ENCODE peak calls at places on chromosomes 3 and 15, in eight cellular contexts. One of them, this sample, is unnamed.

GRCh38 chr3:44988073-44988472 is 12.0 kb downstream of the EXOSC7 start:
- DNase-seq in choroid plexus epithelial cell: peak
- DNase-seq in HS-5: no peak
- DNase-seq in tibial artery: no peak
- DNase-seq in Peyer's patch: no peak
- DNase-seq in activated T-helper 1 cell treated with Interleukin-2 at 50 U/mL for 16 hours: no peak
- DNase-seq in CD4-positive, CD25-positive, alpha-beta regulatory T cell: no peak
- DNase-seq in HEK293T: peak
- DNase-seq in this sample: no peak

GRCh38 chr3:152964901-152965609 is 130.1 kb downstream of the P2RY1 start:
- DNase-seq in choroid plexus epithelial cell: no peak
- DNase-seq in HS-5: no peak
- DNase-seq in tibial artery: no peak
- DNase-seq in Peyer's patch: no peak
- DNase-seq in activated T-helper 1 cell treated with Interleukin-2 at 50 U/mL for 16 hours: no peak
- DNase-seq in CD4-positive, CD25-positive, alpha-beta regulatory T cell: no peak
- DNase-seq in HEK293T: no peak
- DNase-seq in this sample: no peak

GRCh38 chr15:41102854-41103253 is 13.2 kb downstream of the INO80 start:
- DNase-seq in choroid plexus epithelial cell: no peak
- DNase-seq in HS-5: no peak
- DNase-seq in tibial artery: no peak
- DNase-seq in Peyer's patch: no peak
- DNase-seq in activated T-helper 1 cell treated with Interleukin-2 at 50 U/mL for 16 hours: no peak
- DNase-seq in CD4-positive, CD25-positive, alpha-beta regulatory T cell: no peak
- DNase-seq in HEK293T: no peak
- DNase-seq in this sample: no peak

GRCh38 chr15:83372434-83372873 is 74.7 kb upstream of the SH3GL3 start:
- DNase-seq in choroid plexus epithelial cell: peak
- DNase-seq in HS-5: peak
- DNase-seq in tibial artery: no peak
- DNase-seq in Peyer's patch: no peak
- DNase-seq in activated T-helper 1 cell treated with Interleukin-2 at 50 U/mL for 16 hours: no peak
- DNase-seq in CD4-positive, CD25-positive, alpha-beta regulatory T cell: no peak
- DNase-seq in HEK293T: no peak
- DNase-seq in this sample: no peak

GRCh38 chr3:57746156-57747125 is 9.7 kb upstream of the SLMAP start:
- DNase-seq in choroid plexus epithelial cell: no peak
- DNase-seq in HS-5: no peak
- DNase-seq in tibial artery: no peak
- DNase-seq in Peyer's patch: no peak
- DNase-seq in activated T-helper 1 cell treated with Interleukin-2 at 50 U/mL for 16 hours: no peak
- DNase-seq in CD4-positive, CD25-positive, alpha-beta regulatory T cell: no peak
- DNase-seq in HEK293T: no peak
- DNase-seq in this sample: no peak

GRCh38 chr3:9301798-9302197 is 52.4 kb upstream of the SRGAP3 start:
- DNase-seq in choroid plexus epithelial cell: no peak
- DNase-seq in HS-5: no peak
- DNase-seq in tibial artery: no peak
- DNase-seq in Peyer's patch: no peak
- DNase-seq in activated T-helper 1 cell treated with Interleukin-2 at 50 U/mL for 16 hours: no peak
- DNase-seq in CD4-positive, CD25-positive, alpha-beta regulatory T cell: no peak
- DNase-seq in HEK293T: no peak
- DNase-seq in this sample: no peak

GRCh38 chr3:5464684-5465083 is 277.2 kb downstream of the EDEM1 start:
- DNase-seq in choroid plexus epithelial cell: no peak
- DNase-seq in HS-5: no peak
- DNase-seq in tibial artery: no peak
- DNase-seq in Peyer's patch: no peak
- DNase-seq in activated T-helper 1 cell treated with Interleukin-2 at 50 U/mL for 16 hours: no peak
- DNase-seq in CD4-positive, CD25-positive, alpha-beta regulatory T cell: no peak
- DNase-seq in HEK293T: no peak
- DNase-seq in this sample: no peak

GRCh38 chr3:59424268-59425010 is 374.6 kb upstream of the CFAP20DC start:
- DNase-seq in choroid plexus epithelial cell: peak
- DNase-seq in HS-5: no peak
- DNase-seq in tibial artery: no peak
- DNase-seq in Peyer's patch: no peak
- DNase-seq in activated T-helper 1 cell treated with Interleukin-2 at 50 U/mL for 16 hours: no peak
- DNase-seq in CD4-positive, CD25-positive, alpha-beta regulatory T cell: peak
- DNase-seq in HEK293T: no peak
- DNase-seq in this sample: no peak

GRCh38 chr15:79406191-79406590 is 25.9 kb upstream of the MINAR1 start:
- DNase-seq in choroid plexus epithelial cell: no peak
- DNase-seq in HS-5: no peak
- DNase-seq in tibial artery: no peak
- DNase-seq in Peyer's patch: no peak
- DNase-seq in activated T-helper 1 cell treated with Interleukin-2 at 50 U/mL for 16 hours: no peak
- DNase-seq in CD4-positive, CD25-positive, alpha-beta regulatory T cell: no peak
- DNase-seq in HEK293T: no peak
- DNase-seq in this sample: no peak

GRCh38 chr15:70491183-70491621 is 272.2 kb downstream of the UACA start:
- DNase-seq in choroid plexus epithelial cell: peak
- DNase-seq in HS-5: no peak
- DNase-seq in tibial artery: no peak
- DNase-seq in Peyer's patch: no peak
- DNase-seq in activated T-helper 1 cell treated with Interleukin-2 at 50 U/mL for 16 hours: no peak
- DNase-seq in CD4-positive, CD25-positive, alpha-beta regulatory T cell: no peak
- DNase-seq in HEK293T: no peak
- DNase-seq in this sample: no peak

GRCh38 chr3:141575879-141576743 is 89.3 kb downstream of the RASA2 start:
- DNase-seq in choroid plexus epithelial cell: peak
- DNase-seq in HS-5: no peak
- DNase-seq in tibial artery: no peak
- DNase-seq in Peyer's patch: no peak
- DNase-seq in activated T-helper 1 cell treated with Interleukin-2 at 50 U/mL for 16 hours: no peak
- DNase-seq in CD4-positive, CD25-positive, alpha-beta regulatory T cell: peak
- DNase-seq in HEK293T: no peak
- DNase-seq in this sample: peak

GRCh38 chr15:58731756-58732535 is 17.6 kb downstream of the ADAM10 start:
- DNase-seq in choroid plexus epithelial cell: peak
- DNase-seq in HS-5: no peak
- DNase-seq in tibial artery: no peak
- DNase-seq in Peyer's patch: no peak
- DNase-seq in activated T-helper 1 cell treated with Interleukin-2 at 50 U/mL for 16 hours: no peak
- DNase-seq in CD4-positive, CD25-positive, alpha-beta regulatory T cell: no peak
- DNase-seq in HEK293T: no peak
- DNase-seq in this sample: peak

GRCh38 chr3:98721776-98722175 is 41.4 kb upstream of the ST3GAL6 start:
- DNase-seq in choroid plexus epithelial cell: no peak
- DNase-seq in HS-5: no peak
- DNase-seq in tibial artery: no peak
- DNase-seq in Peyer's patch: no peak
- DNase-seq in activated T-helper 1 cell treated with Interleukin-2 at 50 U/mL for 16 hours: no peak
- DNase-seq in CD4-positive, CD25-positive, alpha-beta regulatory T cell: no peak
- DNase-seq in HEK293T: no peak
- DNase-seq in this sample: no peak

GRCh38 chr3:183394150-183394549 is 34.3 kb downstream of the MCF2L2 start:
- DNase-seq in choroid plexus epithelial cell: peak
- DNase-seq in HS-5: no peak
- DNase-seq in tibial artery: no peak
- DNase-seq in Peyer's patch: no peak
- DNase-seq in activated T-helper 1 cell treated with Interleukin-2 at 50 U/mL for 16 hours: no peak
- DNase-seq in CD4-positive, CD25-positive, alpha-beta regulatory T cell: no peak
- DNase-seq in HEK293T: no peak
- DNase-seq in this sample: no peak

GRCh38 chr15:85463273-85463937 is 83.0 kb downstream of the AKAP13 start:
- DNase-seq in choroid plexus epithelial cell: no peak
- DNase-seq in HS-5: no peak
- DNase-seq in tibial artery: no peak
- DNase-seq in Peyer's patch: no peak
- DNase-seq in activated T-helper 1 cell treated with Interleukin-2 at 50 U/mL for 16 hours: no peak
- DNase-seq in CD4-positive, CD25-positive, alpha-beta regulatory T cell: no peak
- DNase-seq in HEK293T: no peak
- DNase-seq in this sample: no peak

GRCh38 chr3:66378256-66378655 is 122.6 kb downstream of the LRIG1 start:
- DNase-seq in choroid plexus epithelial cell: peak
- DNase-seq in HS-5: no peak
- DNase-seq in tibial artery: no peak
- DNase-seq in Peyer's patch: peak
- DNase-seq in activated T-helper 1 cell treated with Interleukin-2 at 50 U/mL for 16 hours: peak
- DNase-seq in CD4-positive, CD25-positive, alpha-beta regulatory T cell: peak
- DNase-seq in HEK293T: peak
- DNase-seq in this sample: peak

GRCh38 chr3:172709776-172710708 is 825 bp downstream of the NCEH1 start:
- DNase-seq in choroid plexus epithelial cell: peak
- DNase-seq in HS-5: no peak
- DNase-seq in tibial artery: peak
- DNase-seq in Peyer's patch: no peak
- DNase-seq in activated T-helper 1 cell treated with Interleukin-2 at 50 U/mL for 16 hours: no peak
- DNase-seq in CD4-positive, CD25-positive, alpha-beta regulatory T cell: no peak
- DNase-seq in HEK293T: peak
- DNase-seq in this sample: no peak

GRCh38 chr15:66462630-66463029 is 34.9 kb downstream of the SNAPC5 start:
- DNase-seq in choroid plexus epithelial cell: peak
- DNase-seq in HS-5: no peak
- DNase-seq in tibial artery: no peak
- DNase-seq in Peyer's patch: no peak
- DNase-seq in activated T-helper 1 cell treated with Interleukin-2 at 50 U/mL for 16 hours: no peak
- DNase-seq in CD4-positive, CD25-positive, alpha-beta regulatory T cell: no peak
- DNase-seq in HEK293T: no peak
- DNase-seq in this sample: no peak

GRCh38 chr15:39239562-39239961 is 341.3 kb upstream of the THBS1 start:
- DNase-seq in choroid plexus epithelial cell: peak
- DNase-seq in HS-5: no peak
- DNase-seq in tibial artery: no peak
- DNase-seq in Peyer's patch: no peak
- DNase-seq in activated T-helper 1 cell treated with Interleukin-2 at 50 U/mL for 16 hours: no peak
- DNase-seq in CD4-positive, CD25-positive, alpha-beta regulatory T cell: no peak
- DNase-seq in HEK293T: no peak
- DNase-seq in this sample: no peak

GRCh38 chr3:13229291-13229949 is 156.2 kb upstream of the IQSEC1 start:
- DNase-seq in choroid plexus epithelial cell: peak
- DNase-seq in HS-5: no peak
- DNase-seq in tibial artery: no peak
- DNase-seq in Peyer's patch: no peak
- DNase-seq in activated T-helper 1 cell treated with Interleukin-2 at 50 U/mL for 16 hours: no peak
- DNase-seq in CD4-positive, CD25-positive, alpha-beta regulatory T cell: no peak
- DNase-seq in HEK293T: peak
- DNase-seq in this sample: peak

GRCh38 chr3:171374661-171375285 is 85.4 kb downstream of the TNIK start:
- DNase-seq in choroid plexus epithelial cell: peak
- DNase-seq in HS-5: peak
- DNase-seq in tibial artery: no peak
- DNase-seq in Peyer's patch: no peak
- DNase-seq in activated T-helper 1 cell treated with Interleukin-2 at 50 U/mL for 16 hours: no peak
- DNase-seq in CD4-positive, CD25-positive, alpha-beta regulatory T cell: no peak
- DNase-seq in HEK293T: no peak
- DNase-seq in this sample: no peak

GRCh38 chr3:158847885-158848284 is 46.0 kb downstream of the MFSD1 start:
- DNase-seq in choroid plexus epithelial cell: no peak
- DNase-seq in HS-5: no peak
- DNase-seq in tibial artery: no peak
- DNase-seq in Peyer's patch: no peak
- DNase-seq in activated T-helper 1 cell treated with Interleukin-2 at 50 U/mL for 16 hours: no peak
- DNase-seq in CD4-positive, CD25-positive, alpha-beta regulatory T cell: no peak
- DNase-seq in HEK293T: no peak
- DNase-seq in this sample: no peak

GRCh38 chr3:45227946-45228345 is 1.9 kb upstream of the TMEM158 start:
- DNase-seq in choroid plexus epithelial cell: no peak
- DNase-seq in HS-5: no peak
- DNase-seq in tibial artery: peak
- DNase-seq in Peyer's patch: no peak
- DNase-seq in activated T-helper 1 cell treated with Interleukin-2 at 50 U/mL for 16 hours: no peak
- DNase-seq in CD4-positive, CD25-positive, alpha-beta regulatory T cell: no peak
- DNase-seq in HEK293T: no peak
- DNase-seq in this sample: no peak

GRCh38 chr3:123027292-123028232 is at the start of gene SEMA5B:
- DNase-seq in choroid plexus epithelial cell: peak
- DNase-seq in HS-5: no peak
- DNase-seq in tibial artery: peak
- DNase-seq in Peyer's patch: peak
- DNase-seq in activated T-helper 1 cell treated with Interleukin-2 at 50 U/mL for 16 hours: no peak
- DNase-seq in CD4-positive, CD25-positive, alpha-beta regulatory T cell: peak
- DNase-seq in HEK293T: peak
- DNase-seq in this sample: peak

GRCh38 chr3:144085964-144086363 is 114.3 kb downstream of the DIPK2A start:
- DNase-seq in choroid plexus epithelial cell: peak
- DNase-seq in HS-5: peak
- DNase-seq in tibial artery: no peak
- DNase-seq in Peyer's patch: no peak
- DNase-seq in activated T-helper 1 cell treated with Interleukin-2 at 50 U/mL for 16 hours: no peak
- DNase-seq in CD4-positive, CD25-positive, alpha-beta regulatory T cell: no peak
- DNase-seq in HEK293T: peak
- DNase-seq in this sample: no peak

GRCh38 chr15:27486036-27486435 is 515.1 kb downstream of the GABRG3 start:
- DNase-seq in choroid plexus epithelial cell: no peak
- DNase-seq in HS-5: no peak
- DNase-seq in tibial artery: no peak
- DNase-seq in Peyer's patch: no peak
- DNase-seq in activated T-helper 1 cell treated with Interleukin-2 at 50 U/mL for 16 hours: no peak
- DNase-seq in CD4-positive, CD25-positive, alpha-beta regulatory T cell: no peak
- DNase-seq in HEK293T: no peak
- DNase-seq in this sample: no peak

GRCh38 chr15:74275957-74276356 is 39.8 kb downstream of the CCDC33 start:
- DNase-seq in choroid plexus epithelial cell: no peak
- DNase-seq in HS-5: no peak
- DNase-seq in tibial artery: no peak
- DNase-seq in Peyer's patch: no peak
- DNase-seq in activated T-helper 1 cell treated with Interleukin-2 at 50 U/mL for 16 hours: no peak
- DNase-seq in CD4-positive, CD25-positive, alpha-beta regulatory T cell: no peak
- DNase-seq in HEK293T: peak
- DNase-seq in this sample: no peak

GRCh38 chr3:186084264-186084663 is 24.6 kb downstream of the ETV5 start:
- DNase-seq in choroid plexus epithelial cell: no peak
- DNase-seq in HS-5: no peak
- DNase-seq in tibial artery: no peak
- DNase-seq in Peyer's patch: no peak
- DNase-seq in activated T-helper 1 cell treated with Interleukin-2 at 50 U/mL for 16 hours: no peak
- DNase-seq in CD4-positive, CD25-positive, alpha-beta regulatory T cell: no peak
- DNase-seq in HEK293T: no peak
- DNase-seq in this sample: no peak

GRCh38 chr15:100596792-100597191 is 5.2 kb downstream of the LINS1 start:
- DNase-seq in choroid plexus epithelial cell: no peak
- DNase-seq in HS-5: no peak
- DNase-seq in tibial artery: no peak
- DNase-seq in Peyer's patch: peak
- DNase-seq in activated T-helper 1 cell treated with Interleukin-2 at 50 U/mL for 16 hours: peak
- DNase-seq in CD4-positive, CD25-positive, alpha-beta regulatory T cell: peak
- DNase-seq in HEK293T: no peak
- DNase-seq in this sample: no peak

GRCh38 chr15:77496710-77497107 is 76.0 kb downstream of the HMG20A start:
- DNase-seq in choroid plexus epithelial cell: peak
- DNase-seq in HS-5: peak
- DNase-seq in tibial artery: peak
- DNase-seq in Peyer's patch: peak
- DNase-seq in activated T-helper 1 cell treated with Interleukin-2 at 50 U/mL for 16 hours: peak
- DNase-seq in CD4-positive, CD25-positive, alpha-beta regulatory T cell: peak
- DNase-seq in HEK293T: peak
- DNase-seq in this sample: peak

GRCh38 chr3:20038679-20039078 is 1.6 kb upstream of the KAT2B start:
- DNase-seq in choroid plexus epithelial cell: no peak
- DNase-seq in HS-5: no peak
- DNase-seq in tibial artery: no peak
- DNase-seq in Peyer's patch: no peak
- DNase-seq in activated T-helper 1 cell treated with Interleukin-2 at 50 U/mL for 16 hours: no peak
- DNase-seq in CD4-positive, CD25-positive, alpha-beta regulatory T cell: no peak
- DNase-seq in HEK293T: no peak
- DNase-seq in this sample: no peak

GRCh38 chr15:76998661-76999285 is 3.8 kb downstream of the PSTPIP1 start:
- DNase-seq in choroid plexus epithelial cell: no peak
- DNase-seq in HS-5: no peak
- DNase-seq in tibial artery: peak
- DNase-seq in Peyer's patch: no peak
- DNase-seq in activated T-helper 1 cell treated with Interleukin-2 at 50 U/mL for 16 hours: no peak
- DNase-seq in CD4-positive, CD25-positive, alpha-beta regulatory T cell: no peak
- DNase-seq in HEK293T: no peak
- DNase-seq in this sample: no peak

GRCh38 chr3:124812291-124813265 is 74.6 kb downstream of the ITGB5 start:
- DNase-seq in choroid plexus epithelial cell: peak
- DNase-seq in HS-5: peak
- DNase-seq in tibial artery: peak
- DNase-seq in Peyer's patch: no peak
- DNase-seq in activated T-helper 1 cell treated with Interleukin-2 at 50 U/mL for 16 hours: no peak
- DNase-seq in CD4-positive, CD25-positive, alpha-beta regulatory T cell: no peak
- DNase-seq in HEK293T: no peak
- DNase-seq in this sample: peak

GRCh38 chr3:57421336-57421735 is 122.8 kb downstream of the DNAH12 start:
- DNase-seq in choroid plexus epithelial cell: no peak
- DNase-seq in HS-5: no peak
- DNase-seq in tibial artery: no peak
- DNase-seq in Peyer's patch: no peak
- DNase-seq in activated T-helper 1 cell treated with Interleukin-2 at 50 U/mL for 16 hours: no peak
- DNase-seq in CD4-positive, CD25-positive, alpha-beta regulatory T cell: no peak
- DNase-seq in HEK293T: no peak
- DNase-seq in this sample: no peak

This sample was measured in A549.